ENCODE peak calls at places on chromosome 11, in five cellular contexts. C is brain microvascular endothelial cell, F is bronchial epithelial cell, L is left ventricle myocardium inferior, Y is AG09309. K is an unnamed sample.

GRCh38 chr11:115238086-115238485 is 266.1 kb downstream of the CADM1 start:
- DNase-seq in C (no peak), F (no peak), L (no peak), Y (no peak), K (no peak)

GRCh38 chr11:121967131-121967689 is 148.8 kb downstream of the BLID start:
- DNase-seq in C (no peak), F (no peak), L (no peak), Y (no peak), K (no peak)

GRCh38 chr11:14644396-14645246 is 1.0 kb downstream of the PDE3B start:
- DNase-seq in C (no peak), F (peak; percentile 7), L (peak; percentile 29), Y (no peak), K (no peak)

GRCh38 chr11:65872555-65873279 is at the start of gene EFEMP2:
- DNase-seq in C (no peak), F (no peak), L (peak; percentile 61), Y (no peak), K (no peak)

GRCh38 chr11:10076458-10077141 is 217.4 kb downstream of the SBF2 start:
- DNase-seq in C (peak; percentile 6), F (peak; percentile 22), L (peak; percentile 75), Y (no peak), K (peak; percentile 28)

GRCh38 chr11:118530683-118531596 is at the start of gene TMEM25:
- DNase-seq in C (peak; percentile 40), F (peak; percentile 20), L (peak; percentile 63), Y (no peak), K (peak; percentile 71)

GRCh38 chr11:17609536-17610401 is 62.7 kb downstream of the OTOG start:
- DNase-seq in C (no peak), F (no peak), L (no peak), Y (no peak), K (no peak)

GRCh38 chr11:10303558-10304363 is 1.1 kb upstream of the ADM start:
- DNase-seq in C (peak; percentile 52), F (peak; percentile 86), L (peak; percentile 28), Y (no peak), K (peak; percentile 37)

GRCh38 chr11:118670063-118670462 is 9.4 kb downstream of the TREH start:
- DNase-seq in C (no peak), F (peak; percentile 59), L (no peak), Y (no peak), K (no peak)

GRCh38 chr11:111303476-111303875 is 5.1 kb downstream of the POU2AF3 start:
- DNase-seq in C (no peak), F (peak; percentile 44), L (no peak), Y (no peak), K (no peak)

GRCh38 chr11:4495986-4496385 is 13.5 kb downstream of the OR52K1 start:
- DNase-seq in C (no peak), F (no peak), L (no peak), Y (no peak), K (no peak)

GRCh38 chr11:72278911-72279310 is 34.9 kb upstream of the PHOX2A start:
- DNase-seq in C (no peak), F (peak; percentile 34), L (no peak), Y (peak; percentile 23), K (no peak)

GRCh38 chr11:20097319-20098221 is 62.7 kb downstream of the DBX1 start:
- DNase-seq in C (peak; percentile 92), F (peak; percentile 25), L (no peak), Y (peak; percentile 97), K (no peak)

GRCh38 chr11:123973816-123974215 is 3.8 kb downstream of the OR10S1 start:
- DNase-seq in C (peak; percentile 17), F (peak; percentile 99), L (no peak), Y (peak; percentile 20), K (no peak)

GRCh38 chr11:1202776-1203504 is 19.9 kb upstream of the MUC5B start:
- DNase-seq in C (peak; percentile 9), F (no peak), L (peak; percentile 49), Y (no peak), K (peak; percentile 72)

GRCh38 chr11:129881570-129882170 is 13.7 kb downstream of the NFRKB start:
- DNase-seq in C (peak; percentile 20), F (peak; percentile 42), L (no peak), Y (no peak), K (no peak)

GRCh38 chr11:110286298-110287040 is 9.9 kb downstream of the RDX start:
- DNase-seq in C (no peak), F (no peak), L (no peak), Y (no peak), K (no peak)

GRCh38 chr11:63738720-63739360 is 29.7 kb downstream of the ZFTA start:
- DNase-seq in C (peak; percentile 79), F (peak; percentile 80), L (peak; percentile 63), Y (peak; percentile 52), K (peak; percentile 37)

GRCh38 chr11:35337919-35338316 is 81.4 kb downstream of the SLC1A2 start:
- DNase-seq in C (no peak), F (no peak), L (no peak), Y (no peak), K (no peak)

GRCh38 chr11:10139656-10140055 is 154.4 kb downstream of the SBF2 start:
- DNase-seq in C (peak; percentile 79), F (peak; percentile 91), L (no peak), Y (peak; percentile 58), K (no peak)

GRCh38 chr11:128406365-128406706 is 181.0 kb downstream of the ETS1 start:
- DNase-seq in C (no peak), F (no peak), L (no peak), Y (no peak), K (no peak)

GRCh38 chr11:69211540-69212120 is 55.9 kb downstream of the SMIM38 start:
- DNase-seq in C (no peak), F (no peak), L (no peak), Y (no peak), K (no peak)

GRCh38 chr11:86116386-86116726 is 47.5 kb upstream of the PICALM start:
- DNase-seq in C (peak; percentile 60), F (peak; percentile 90), L (no peak), Y (peak; percentile 67), K (no peak)

GRCh38 chr11:3823303-3823702 is 14.9 kb downstream of the PGAP2 start:
- DNase-seq in C (peak; percentile 70), F (peak; percentile 37), L (no peak), Y (peak; percentile 46), K (no peak)

GRCh38 chr11:12573707-12574106 is 100.5 kb upstream of the TEAD1 start:
- DNase-seq in C (no peak), F (no peak), L (no peak), Y (no peak), K (no peak)

GRCh38 chr11:12581923-12582322 is 92.3 kb upstream of the TEAD1 start:
- DNase-seq in C (peak; percentile 84), F (peak; percentile 83), L (no peak), Y (peak; percentile 63), K (no peak)

DNA sequence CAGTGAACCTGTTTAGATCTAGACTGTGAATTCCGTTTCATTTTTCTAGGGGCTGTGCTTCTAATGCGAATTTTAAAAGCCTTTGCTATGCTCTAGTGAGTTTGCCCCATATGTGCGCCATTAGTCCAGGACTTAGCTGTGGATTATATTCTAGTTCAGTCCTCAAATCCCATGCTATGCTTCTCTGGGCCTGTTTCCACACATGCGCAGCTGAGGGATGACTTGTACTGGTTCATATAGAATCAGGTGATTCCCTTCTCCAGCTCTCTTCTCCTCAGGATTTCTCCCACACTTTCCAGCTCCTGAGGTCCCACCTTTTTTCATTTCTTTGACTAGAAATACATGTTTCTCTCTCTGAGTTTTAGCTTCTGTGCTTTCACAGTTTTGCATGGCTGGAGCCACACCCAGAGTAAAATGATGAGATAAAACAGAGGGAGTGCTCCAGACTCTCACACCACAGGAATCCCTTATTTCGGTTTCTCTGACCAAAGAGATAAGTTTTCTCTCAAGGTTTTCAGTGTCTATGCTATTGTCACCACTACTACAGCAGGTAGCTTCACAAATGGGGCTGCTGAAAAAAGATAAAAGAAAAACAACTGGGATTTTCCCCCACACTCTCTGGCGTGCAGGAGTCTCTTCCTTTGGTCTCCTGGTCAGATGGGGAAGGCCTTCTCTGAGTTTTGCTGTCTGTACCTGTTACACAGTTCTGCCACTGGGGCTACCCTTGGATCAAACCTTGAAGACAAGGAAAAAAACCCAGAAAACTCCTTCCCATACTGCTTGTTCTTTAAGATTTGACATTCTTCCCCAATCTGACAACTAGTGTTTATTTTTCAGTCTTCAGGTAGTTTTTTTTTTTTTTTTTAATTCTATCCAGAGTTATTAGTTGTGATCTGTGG is 96.2 kb upstream of the TEAD1 start:
- DNase-seq in C (no peak), F (no peak), L (no peak), Y (no peak), K (no peak)
- TF ChIP-seq CTCF in C (peak; percentile 32), F (peak; percentile 4), L (no peak), Y (peak; percentile 4), K (no peak)

GRCh38 chr11:87417951-87418350 is 380.2 kb downstream of the TMEM135 start:
- DNase-seq in C (no peak), F (no peak), L (no peak), Y (no peak), K (no peak)
- TF ChIP-seq CTCF in C (no peak), F (no peak), L (no peak), Y (no peak), K (no peak)

DNA sequence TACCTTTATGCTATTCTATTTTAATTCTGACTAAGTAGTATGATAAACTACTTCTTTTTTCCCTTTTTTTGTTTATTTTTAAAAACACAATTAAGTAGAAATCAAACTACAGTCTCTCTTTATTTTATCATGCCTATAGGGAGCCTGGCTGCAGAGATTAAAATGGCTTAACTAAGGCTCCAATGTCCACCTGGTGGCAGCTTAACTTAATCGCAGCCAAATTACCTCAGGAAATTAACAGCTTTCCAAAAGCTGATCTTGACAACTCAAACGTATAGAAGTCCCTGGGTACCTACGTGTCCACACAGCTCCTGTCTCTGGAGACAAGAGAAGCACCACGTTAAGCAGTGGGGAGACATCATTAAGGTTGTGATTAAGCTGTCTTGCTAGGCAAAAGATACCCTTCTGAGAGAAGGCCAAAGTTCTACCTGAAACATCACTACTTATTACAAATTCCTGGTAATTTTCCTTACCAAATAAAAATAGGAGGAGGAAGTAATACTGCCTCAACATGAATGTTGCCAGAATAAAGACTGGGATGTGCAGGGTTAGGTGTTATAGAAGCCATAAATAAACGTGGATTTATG is 63.2 kb upstream of the SNX19 start:
- DNase-seq in C (peak; percentile 18), F (peak; percentile 52), L (no peak), Y (peak; percentile 17), K (no peak)
- TF ChIP-seq CTCF in C (peak; percentile 76), F (peak; percentile 63), L (peak; percentile 52), Y (peak; percentile 60), K (no peak)

DNA sequence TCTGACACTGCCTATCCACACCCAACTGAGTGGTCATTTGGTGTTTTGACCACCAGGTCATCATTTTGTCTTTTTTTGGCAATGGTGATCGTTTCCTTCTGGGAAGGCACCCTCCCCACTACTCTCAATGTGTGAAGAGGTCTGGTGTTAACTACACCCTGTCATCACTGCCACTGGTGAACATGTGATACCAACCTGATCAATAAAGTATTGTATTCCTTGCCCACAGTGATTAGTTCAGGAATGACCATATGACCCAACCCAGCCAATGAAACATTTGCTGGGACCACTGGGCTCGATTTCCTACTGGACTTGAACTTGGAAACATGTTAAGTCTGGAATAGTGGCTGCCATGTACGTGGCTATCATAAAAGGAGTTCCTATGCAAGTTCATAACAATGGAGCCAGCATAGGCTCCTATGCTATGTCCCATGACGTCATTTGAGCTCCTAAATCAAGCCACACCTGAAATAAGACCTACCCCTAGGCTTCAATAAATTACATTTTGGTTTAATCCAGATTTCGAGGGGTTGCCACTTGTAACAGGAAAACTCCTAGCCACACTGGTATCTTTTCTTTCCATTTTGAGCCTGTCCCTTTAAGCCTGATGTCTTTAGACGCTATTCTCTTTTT is 51.1 kb downstream of the CHST1 start:
- DNase-seq in C (no peak), F (no peak), L (no peak), Y (no peak), K (no peak)
- TF ChIP-seq CTCF in C (no peak), F (no peak), L (no peak), Y (no peak), K (no peak)

GRCh38 chr11:58576792-58577440 is 1.3 kb upstream of the LPXN start:
- DNase-seq in C (peak; percentile 38), F (peak; percentile 59), L (no peak), Y (no peak), K (no peak)
- TF ChIP-seq CTCF in C (peak; percentile 38), F (peak; percentile 37), L (peak; percentile 61), Y (peak; percentile 48), K (no peak)

K was measured in activated B cell treated with CpG ODN at 0.5 μM for 24 hours.